ENCODE peak calls at places on chromosomes 1 and 21, in five cellular contexts. Q is dermis microvascular lymphatic vessel endothelial cell, S is lower lobe of right lung, I is GM20000, X is heart right ventricle. D is an unnamed sample.

GRCh38 chr1:174301295-174302077 is 142.2 kb downstream of the RABGAP1L start:
- DNase-seq in I (no peak), Q (no peak), X (no peak), S (no peak), D (peak)

GRCh38 chr1:172447641-172448040 is 3.8 kb upstream of the PIGC start:
- DNase-seq in I (no peak), X (no peak), S (no peak), Q (no peak), D (no peak)

GRCh38 chr21:34335316-34335715 is 28.5 kb upstream of the KCNE2 start:
- DNase-seq in I (no peak), S (no peak), Q (no peak), X (no peak), D (no peak)

GRCh38 chr1:45007311-45007710 is 3.8 kb downstream of the HECTD3 start:
- DNase-seq in Q (no peak), X (no peak), S (no peak), I (no peak), D (no peak)

GRCh38 chr1:202315576-202316168 is 26.1 kb downstream of the UBE2T start:
- DNase-seq in X (peak), I (peak), S (peak), Q (peak), D (peak)

GRCh38 chr1:11620924-11621323 is 33.3 kb downstream of the FBXO2 start:
- DNase-seq in S (no peak), X (no peak), Q (no peak), I (no peak), D (no peak)

GRCh38 chr1:174358344-174358743 is 89.4 kb upstream of the GPR52 start:
- DNase-seq in X (no peak), Q (no peak), S (no peak), I (no peak), D (peak)

GRCh38 chr1:45834689-45835088 is 31.3 kb downstream of the MAST2 start:
- DNase-seq in S (no peak), I (no peak), Q (no peak), X (no peak), D (no peak)

GRCh38 chr1:52825868-52826267 is 16.7 kb upstream of the ZYG11A start:
- DNase-seq in Q (peak), X (no peak), S (no peak), I (peak), D (peak)

GRCh38 chr1:21924503-21925005 is 12.6 kb downstream of the HSPG2 start:
- DNase-seq in Q (peak), I (no peak), X (no peak), S (no peak), D (no peak)

GRCh38 chr1:201554789-201555592 is 16.1 kb downstream of the NAV1 start:
- DNase-seq in Q (no peak), I (no peak), S (peak), X (no peak), D (no peak)

GRCh38 chr1:230025686-230026085 is 41.4 kb upstream of the GALNT2 start:
- DNase-seq in Q (no peak), I (no peak), S (no peak), X (no peak), D (no peak)

GRCh38 chr1:183281039-183281438 is 95.0 kb downstream of the LAMC2 start:
- DNase-seq in X (no peak), Q (no peak), S (peak), I (no peak), D (no peak)

GRCh38 chr1:6870086-6870485 is 84.8 kb downstream of the CAMTA1 start:
- DNase-seq in Q (no peak), X (no peak), S (no peak), I (no peak), D (no peak)

GRCh38 chr1:115705085-115706008 is 63.2 kb downstream of the CASQ2 start:
- DNase-seq in S (no peak), I (no peak), X (no peak), Q (no peak), D (no peak)

GRCh38 chr21:44199448-44199847 is 41.3 kb downstream of the ICOSLG start:
- DNase-seq in I (no peak), S (no peak), X (no peak), Q (no peak), D (peak)

GRCh38 chr1:207026177-207026576 is 6.4 kb downstream of the C1orf116 start:
- DNase-seq in Q (no peak), S (no peak), I (no peak), X (no peak), D (no peak)

GRCh38 chr1:82319526-82319925 is 518.8 kb downstream of the ADGRL2 start:
- DNase-seq in S (no peak), Q (no peak), I (no peak), X (no peak), D (no peak)

GRCh38 chr1:100107696-100108095 is 25.0 kb downstream of the SASS6 start:
- DNase-seq in I (no peak), X (no peak), Q (no peak), S (no peak), D (no peak)

GRCh38 chr1:241598234-241598633 is 41.9 kb downstream of the CHML start:
- DNase-seq in X (no peak), S (no peak), I (no peak), Q (no peak), D (no peak)

GRCh38 chr1:27001570-27002360 is 8.3 kb downstream of the TRNP1 start:
- DNase-seq in X (peak), S (peak), Q (no peak), I (no peak), D (no peak)

GRCh38 chr1:94715311-94715710 is 104.8 kb upstream of the SLC44A3 start:
- DNase-seq in S (no peak), Q (no peak), I (no peak), X (no peak), D (no peak)

GRCh38 chr1:116115476-116115875 is 4.3 kb downstream of the MAB21L3 start:
- DNase-seq in I (no peak), Q (no peak), X (no peak), S (no peak), D (peak)

GRCh38 chr1:62325076-62325475 is 5.8 kb upstream of the KANK4 start:
- DNase-seq in X (no peak), Q (no peak), S (no peak), I (no peak), D (no peak)

GRCh38 chr1:112840631-112841624 is 115.1 kb downstream of the SLC16A1 start:
- DNase-seq in Q (peak), S (no peak), I (peak), X (no peak), D (peak)

GRCh38 chr1:64745181-64745985 is 508 bp downstream of the RAVER2 start:
- DNase-seq in S (peak), I (peak), Q (peak), X (no peak), D (peak)

GRCh38 chr1:12536023-12536639 is 81.9 kb downstream of the DHRS3 start:
- DNase-seq in I (no peak), S (no peak), X (no peak), Q (no peak), D (no peak)

GRCh38 chr1:109634771-109635750 is 15.4 kb downstream of the AMPD2 start:
- DNase-seq in X (no peak), Q (no peak), S (no peak), I (no peak), D (no peak)

GRCh38 chr1:170578356-170578755 is 46.4 kb downstream of the GORAB start:
- DNase-seq in I (no peak), X (no peak), S (no peak), Q (no peak), D (no peak)

GRCh38 chr1:184482113-184482512 is 95.3 kb downstream of the C1orf21 start:
- DNase-seq in I (no peak), X (peak), Q (no peak), S (no peak), D (no peak)

GRCh38 chr1:174219606-174220370 is 60.5 kb downstream of the RABGAP1L start:
- DNase-seq in X (no peak), I (no peak), S (no peak), Q (peak), D (no peak)

D was measured in DMS53.